ENCODE peak calls at places on chromosomes 3 and 15, in eight cellular contexts. K is LoVo, T is Right ventricle myocardium superior, S is KG1, L is heart left ventricle, U is stromal cell of bone marrow, X is NCI-H446 treated with DMSO at 0.1 percent for 48 hours, H is GM10248. A is an unnamed sample.
A peak's percentile ranks its signal among the peaks of the same experiment; 100 is the strongest.

GRCh38 chr3:63976166-63976861 is 47.0 kb downstream of the PSMD6 start:
- DNase-seq in K (no peak), T (no peak), S (no peak), L (no peak), U (peak; percentile 94), X (no peak), H (no peak), A (no peak)

GRCh38 chr15:68028808-68029207 is 25.3 kb upstream of the PIAS1 start:
- DNase-seq in K (no peak), T (no peak), S (no peak), L (no peak), U (no peak), X (no peak), H (no peak), A (no peak)

GRCh38 chr3:36933540-36934296 is 11.1 kb downstream of the TRANK1 start:
- DNase-seq in K (no peak), T (no peak), S (no peak), L (no peak), U (no peak), X (no peak), H (no peak), A (no peak)

GRCh38 chr15:84598993-84599392 is 1.8 kb upstream of the ZSCAN2 start:
- DNase-seq in K (peak; percentile 41), T (no peak), S (peak; percentile 41), L (no peak), U (peak; percentile 43), X (peak; percentile 23), H (no peak), A (no peak)

GRCh38 chr15:36004891-36005508 is 459.0 kb upstream of the DPH6 start:
- DNase-seq in K (no peak), T (no peak), S (no peak), L (no peak), U (no peak), X (peak; percentile 25), H (no peak), A (no peak)

GRCh38 chr3:50226888-50227389 is 9.1 kb upstream of the GNAI2 start:
- DNase-seq in K (peak; percentile 21), T (no peak), S (no peak), L (no peak), U (no peak), X (no peak), H (peak; percentile 51), A (peak; percentile 81)

GRCh38 chr3:171334465-171334811 is 125.8 kb downstream of the TNIK start:
- DNase-seq in K (peak; percentile 39), T (peak; percentile 65), S (no peak), L (no peak), U (no peak), X (peak; percentile 99), H (no peak), A (peak; percentile 75)

GRCh38 chr15:34275721-34276120 is 50.9 kb downstream of the EMC4 start:
- DNase-seq in K (no peak), T (no peak), S (no peak), L (no peak), U (no peak), X (no peak), H (no peak), A (no peak)

GRCh38 chr3:131393056-131393455 is 11.5 kb downstream of the NUDT16 start:
- DNase-seq in K (no peak), T (no peak), S (no peak), L (no peak), U (no peak), X (no peak), H (no peak), A (no peak)

GRCh38 chr3:35505181-35505580 is 134.1 kb upstream of the ARPP21 start:
- DNase-seq in K (no peak), T (no peak), S (no peak), L (no peak), U (no peak), X (no peak), H (no peak), A (no peak)

GRCh38 chr3:103947062-103947461 is 1419.6 kb upstream of the ALCAM start:
- DNase-seq in K (no peak), T (no peak), S (no peak), L (no peak), U (no peak), X (no peak), H (no peak), A (no peak)

GRCh38 chr3:18946524-18946923 is 201.8 kb upstream of the KCNH8 start:
- DNase-seq in K (peak; percentile 11), T (no peak), S (peak; percentile 4), L (no peak), U (no peak), X (no peak), H (no peak), A (no peak)